ENCODE peak calls at places on chromosomes 7 and 10, in eight cellular contexts. I is IMR-90, L is GM12865, G is ovary, F is PC-3, W is fibroblast of the aortic adventitia, C is fibroblast of lung, E is H1. A is an unnamed sample.

GRCh38 chr7:2411815-2412586 is 8.6 kb downstream of the CHST12 start:
- DNase-seq in I (no peak), L (no peak), G (no peak), F (no peak), W (no peak), C (no peak), E (no peak), A (no peak)

GRCh38 chr10:17801507-17801906 is 7.6 kb upstream of the MRC1 start:
- DNase-seq in I (no peak), L (no peak), G (no peak), F (no peak), W (no peak), C (no peak), E (no peak), A (no peak)

GRCh38 chr7:44982535-44982923 is 3.7 kb upstream of the MYO1G start:
- DNase-seq in I (no peak), L (no peak), G (no peak), F (no peak), W (no peak), C (no peak), E (no peak), A (no peak)

GRCh38 chr10:20369863-20370736 is 527.0 kb downstream of the NEBL start:
- DNase-seq in I (no peak), L (no peak), G (no peak), F (no peak), W (no peak), C (no peak), E (peak), A (no peak)

GRCh38 chr10:82377608-82378007 is 502.6 kb downstream of the NRG3 start:
- DNase-seq in I (no peak), L (peak), G (no peak), F (no peak), W (peak), C (peak), E (no peak), A (peak)

GRCh38 chr7:75028299-75028698 is 45.3 kb downstream of the RCC1L start:
- DNase-seq in I (no peak), L (no peak), G (no peak), F (no peak), W (no peak), C (no peak), E (no peak), A (no peak)

GRCh38 chr7:81871606-81872265 is 101.9 kb upstream of the HGF start:
- DNase-seq in I (no peak), L (no peak), G (no peak), F (no peak), W (peak), C (no peak), E (no peak), A (peak)

GRCh38 chr7:94452257-94452656 is 57.4 kb upstream of the CASD1 start:
- DNase-seq in I (peak), L (no peak), G (no peak), F (no peak), W (no peak), C (no peak), E (no peak), A (peak)

GRCh38 chr10:127013251-127013656 is 108.0 kb downstream of the DOCK1 start:
- DNase-seq in I (no peak), L (no peak), G (no peak), F (peak), W (peak), C (no peak), E (no peak), A (no peak)

GRCh38 chr7:66974986-66975590 is 20.3 kb downstream of the SBDS start:
- DNase-seq in I (no peak), L (peak), G (no peak), F (no peak), W (no peak), C (no peak), E (no peak), A (no peak)

GRCh38 chr7:104621332-104621731 is 292.9 kb downstream of the LHFPL3 start:
- DNase-seq in I (no peak), L (peak), G (no peak), F (no peak), W (no peak), C (no peak), E (no peak), A (no peak)

GRCh38 chr10:52879181-52879607 is 106.6 kb upstream of the MBL2 start:
- DNase-seq in I (peak), L (no peak), G (no peak), F (peak), W (no peak), C (peak), E (no peak), A (peak)

GRCh38 chr10:106311590-106311989 is 852.9 kb downstream of the SORCS1 start:
- DNase-seq in I (no peak), L (no peak), G (no peak), F (no peak), W (no peak), C (no peak), E (no peak), A (no peak)

GRCh38 chr7:127516320-127516719 is 69.1 kb downstream of the GCC1 start:
- DNase-seq in I (no peak), L (no peak), G (no peak), F (no peak), W (no peak), C (no peak), E (no peak), A (no peak)

DNA sequence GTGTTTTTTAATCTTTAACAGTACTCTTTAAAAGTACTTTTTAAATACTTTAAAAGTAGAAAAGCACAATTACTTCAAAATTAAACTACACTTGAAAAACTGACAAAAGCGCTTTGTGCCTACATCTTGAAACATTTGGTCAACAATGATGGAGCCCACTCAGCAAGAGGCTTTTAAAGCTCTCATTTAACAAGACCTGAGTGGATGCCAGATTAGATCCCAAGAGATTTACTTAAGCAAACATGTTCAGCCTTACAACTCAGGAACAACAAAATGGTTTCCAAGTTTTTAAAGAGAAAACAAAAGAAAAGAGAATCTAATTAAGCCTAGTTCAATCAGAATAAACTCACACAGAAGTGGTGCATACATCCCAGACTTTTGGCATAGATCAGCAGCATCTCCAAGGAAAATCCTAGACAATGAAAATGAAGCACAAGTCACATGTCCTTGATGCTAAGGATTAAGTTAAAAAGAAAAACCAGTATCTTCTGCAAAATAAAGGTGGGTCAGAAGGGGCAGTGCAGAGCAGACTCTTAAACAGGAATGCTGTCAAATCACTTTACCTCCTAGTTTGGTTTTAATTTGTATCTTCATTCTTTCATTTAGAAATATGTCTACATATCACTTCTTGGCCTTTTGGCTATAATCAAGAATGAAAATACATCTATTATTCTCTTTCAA is 26.2 kb downstream of the HIBADH start:
- DNase-seq in I (no peak), L (no peak), G (no peak), F (peak), W (peak), C (no peak), E (no peak), A (peak)
- TF ChIP-seq CTCF in I (no peak), L (no peak), G (no peak), F (peak), W (peak), C (no peak), E (no peak), A (no peak)

GRCh38 chr7:154721086-154721485 is 281.8 kb downstream of the PAXIP1 start:
- DNase-seq in I (no peak), L (no peak), G (no peak), F (no peak), W (no peak), C (no peak), E (no peak), A (no peak)

DNA sequence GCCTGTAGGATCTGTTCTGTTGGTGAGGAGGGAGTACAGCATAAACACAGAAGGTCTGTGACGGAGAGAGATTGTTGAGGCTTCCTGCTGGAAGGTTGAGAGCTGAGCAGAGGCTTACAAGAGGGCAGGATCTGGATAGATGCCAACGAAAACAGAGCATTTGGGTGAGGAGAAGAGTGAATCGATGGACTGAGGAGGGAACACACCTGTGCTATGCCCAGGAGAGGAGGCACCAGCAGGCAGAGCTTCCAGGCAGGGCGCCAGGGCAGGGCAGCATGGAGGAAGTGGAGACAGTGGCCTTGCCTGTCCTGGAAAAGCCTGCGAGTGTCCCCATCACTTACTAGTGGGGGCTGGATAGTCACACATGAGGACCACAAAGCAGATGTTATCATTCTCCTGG is 282.9 kb downstream of the PAXIP1 start:
- DNase-seq in I (no peak), L (no peak), G (no peak), F (no peak), W (no peak), C (no peak), E (no peak), A (no peak)
- H3K4me3 ChIP-seq in I (no peak), L (no peak), G (no peak), F (no peak), W (no peak), C (no peak), E (no peak), A (no peak)

GRCh38 chr10:3248526-3249255 is 76.1 kb upstream of the PITRM1 start:
- DNase-seq in I (peak), L (no peak), G (no peak), F (peak), W (peak), C (peak), E (no peak), A (peak)
- TF ChIP-seq CTCF in I (no peak), L (no peak), G (no peak), F (no peak), W (no peak), C (no peak), E (no peak), A (no peak)

GRCh38 chr10:8051851-8052257 is 2.6 kb upstream of the GATA3 start:
- DNase-seq in I (no peak), L (no peak), G (no peak), F (no peak), W (no peak), C (no peak), E (no peak), A (no peak)

GRCh38 chr10:8052344-8052969 is 2.0 kb upstream of the GATA3 start:
- DNase-seq in I (no peak), L (no peak), G (no peak), F (no peak), W (no peak), C (no peak), E (no peak), A (peak)

GRCh38 chr10:8053446-8054242 is 844 bp upstream of the GATA3 start:
- DNase-seq in I (peak), L (peak), G (no peak), F (peak), W (peak), C (peak), E (no peak), A (peak)

GRCh38 chr10:8054243-8054497 is 318 bp upstream of the GATA3 start:
- DNase-seq in I (no peak), L (no peak), G (no peak), F (peak), W (peak), C (peak), E (no peak), A (no peak)

DNA sequence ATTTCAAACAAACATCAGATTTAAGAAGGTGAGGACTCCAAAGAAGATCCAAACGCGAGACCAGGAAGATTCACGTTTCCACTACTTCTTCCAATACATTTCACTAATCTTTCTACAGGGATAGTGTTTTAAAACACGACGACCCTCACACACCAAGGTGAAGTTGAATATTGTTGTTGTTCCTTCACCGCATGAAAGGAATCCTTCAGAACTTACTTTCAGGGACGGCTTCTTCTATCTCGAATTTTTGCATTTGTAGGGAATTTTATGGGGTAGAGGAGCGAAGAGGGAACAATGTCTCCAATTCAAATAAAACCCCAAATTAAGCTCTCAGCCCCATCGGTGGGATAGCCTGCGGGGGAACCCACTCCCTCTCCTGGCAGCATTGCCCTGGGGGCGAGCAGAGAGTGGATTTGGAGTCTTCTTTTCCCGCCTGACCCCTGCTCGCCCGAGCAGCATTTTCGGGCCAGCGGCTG is 1.5 kb upstream of the GATA3 start:
- DNase-seq in I (no peak), L (no peak), G (no peak), F (no peak), W (no peak), C (no peak), E (no peak), A (no peak)
- H3K4me3 ChIP-seq in I (no peak), L (no peak), G (no peak), F (peak), W (peak), C (no peak), E (no peak), A (no peak)

GRCh38 chr10:7579681-7580080 is 87.1 kb downstream of the ITIH5 start:
- DNase-seq in I (no peak), L (no peak), G (no peak), F (no peak), W (no peak), C (no peak), E (no peak), A (no peak)

GRCh38 chr10:7576340-7576739 is 90.4 kb downstream of the ITIH5 start:
- DNase-seq in I (no peak), L (no peak), G (no peak), F (no peak), W (no peak), C (no peak), E (no peak), A (no peak)

GRCh38 chr10:7572435-7572834 is 94.3 kb downstream of the ITIH5 start:
- DNase-seq in I (no peak), L (no peak), G (no peak), F (no peak), W (no peak), C (no peak), E (no peak), A (peak)

GRCh38 chr10:7580520-7580919 is 86.2 kb downstream of the ITIH5 start:
- DNase-seq in I (no peak), L (no peak), G (no peak), F (no peak), W (no peak), C (no peak), E (no peak), A (no peak)

GRCh38 chr10:7577206-7577978 is 89.4 kb downstream of the ITIH5 start:
- DNase-seq in I (no peak), L (no peak), G (no peak), F (no peak), W (peak), C (no peak), E (no peak), A (no peak)
- TF ChIP-seq CTCF in I (no peak), L (no peak), G (no peak), F (no peak), W (no peak), C (no peak), E (no peak), A (no peak)

DNA sequence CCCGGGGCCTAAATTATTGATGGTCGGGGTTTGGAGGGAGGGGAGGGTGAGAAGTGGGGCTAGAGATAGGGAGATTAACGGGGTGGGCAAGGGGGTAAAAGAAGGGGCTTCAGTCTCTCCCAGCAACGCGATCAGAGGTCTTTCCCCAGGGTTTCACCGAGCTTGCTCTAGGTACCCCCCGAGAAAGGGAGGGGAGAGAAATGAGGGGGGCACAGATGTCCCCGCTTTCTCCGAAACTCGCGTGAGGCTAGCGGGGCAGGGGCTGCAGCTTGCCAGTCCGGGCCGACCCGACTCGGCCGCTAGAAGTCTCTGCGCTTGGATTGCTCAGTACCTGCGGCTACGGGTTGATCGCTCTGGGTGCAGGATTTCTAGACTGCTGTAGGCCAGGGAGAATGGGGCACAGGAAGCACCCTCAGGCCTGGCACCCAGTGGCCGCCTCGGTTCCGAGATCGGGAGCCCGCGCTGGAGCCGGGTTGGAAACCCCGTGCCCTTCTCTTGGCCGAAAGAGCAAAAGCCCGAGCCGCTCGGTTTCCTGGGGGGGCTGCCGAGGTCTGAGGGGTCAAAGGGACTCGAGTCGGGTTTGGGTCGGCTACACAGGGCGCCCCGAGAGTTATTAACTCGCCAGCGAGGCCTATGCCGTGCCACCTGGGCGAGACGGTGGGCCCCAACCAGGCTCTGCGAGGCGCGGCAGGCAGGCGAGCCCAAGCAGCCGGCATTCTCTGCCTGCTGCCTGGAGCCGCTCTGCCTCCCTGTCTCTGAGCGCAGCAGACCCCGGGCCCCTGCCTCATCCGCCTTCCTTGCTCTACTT is 3.1 kb downstream of the PAX2 start:
- DNase-seq in I (no peak), L (no peak), G (no peak), F (no peak), W (no peak), C (no peak), E (no peak), A (no peak)
- H3K4me3 ChIP-seq in I (no peak), L (no peak), G (no peak), F (no peak), W (no peak), C (no peak), E (no peak), A (no peak)

DNA sequence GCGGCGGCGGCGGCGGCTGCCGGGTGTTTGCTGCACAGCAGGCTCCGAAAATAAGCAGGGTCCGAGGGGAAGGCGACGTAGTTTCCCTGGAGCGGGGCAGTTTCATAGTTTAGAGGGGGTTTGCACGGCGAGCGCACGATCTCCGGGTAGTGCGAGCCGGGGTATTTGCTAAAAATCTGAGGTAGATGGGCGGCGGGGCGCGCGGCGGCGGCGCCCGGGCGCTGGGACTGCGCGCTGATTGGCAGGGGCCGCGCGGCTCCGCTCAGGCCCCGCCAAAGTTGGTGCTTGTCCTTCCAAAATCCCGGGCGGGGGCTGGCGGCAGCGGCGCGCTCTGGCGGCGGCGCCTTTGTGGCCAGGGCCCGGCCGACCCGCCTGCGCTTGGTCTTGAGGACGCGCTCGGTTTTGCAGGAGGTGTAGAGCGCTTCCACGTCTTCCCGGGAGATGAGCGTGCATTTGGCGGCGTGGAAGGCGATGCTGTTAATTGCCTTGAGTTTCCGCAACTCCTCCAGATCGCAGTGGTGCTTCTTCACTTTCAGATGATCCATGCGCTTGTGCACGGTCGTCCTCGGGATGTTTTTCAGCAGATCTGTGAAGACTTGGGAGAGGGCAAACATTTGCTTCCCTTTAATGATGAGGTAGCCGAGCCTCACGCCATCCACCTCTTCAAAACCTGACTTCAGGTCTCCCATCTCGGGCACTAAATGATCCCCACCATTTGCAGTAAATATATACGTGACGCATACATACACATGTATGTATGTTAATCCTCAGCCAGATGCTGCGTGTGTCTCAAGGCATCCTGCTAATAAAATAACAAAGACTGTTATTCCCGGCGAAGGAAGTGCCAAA is 8.1 kb downstream of the SKIDA1 start:
- DNase-seq in I (peak), L (peak), G (peak), F (peak), W (peak), C (peak), E (no peak), A (peak)
- TF ChIP-seq CTCF in I (no peak), L (no peak), G (no peak), F (no peak), W (no peak), C (no peak), E (no peak), A (no peak)

GRCh38 chr7:157434231-157434630 is 97.4 kb downstream of the DNAJB6 start:
- DNase-seq in I (no peak), L (no peak), G (no peak), F (no peak), W (no peak), C (no peak), E (no peak), A (no peak)

GRCh38 chr7:157431951-157432540 is 95.2 kb downstream of the DNAJB6 start:
- DNase-seq in I (no peak), L (no peak), G (no peak), F (no peak), W (no peak), C (no peak), E (no peak), A (no peak)

GRCh38 chr7:157432541-157432956 is 95.7 kb downstream of the DNAJB6 start:
- DNase-seq in I (peak), L (no peak), G (peak), F (peak), W (peak), C (peak), E (peak), A (peak)

GRCh38 chr7:157433628-157434027 is 96.8 kb downstream of the DNAJB6 start:
- DNase-seq in I (no peak), L (no peak), G (no peak), F (no peak), W (no peak), C (no peak), E (no peak), A (no peak)

GRCh38 chr7:157432957-157433576 is 96.3 kb downstream of the DNAJB6 start:
- DNase-seq in I (peak), L (peak), G (no peak), F (peak), W (peak), C (peak), E (no peak), A (peak)
- H3K4me3 ChIP-seq in I (peak), L (no peak), G (no peak), F (peak), W (peak), C (no peak), E (no peak), A (peak)